ENCODE peak calls at places on chromosome 14, in six cellular contexts. L is Peyer's patch, T is brain microvascular endothelial cell, I is cardiac muscle cell, N is breast epithelium, Q is Caco-2. Y is an unnamed sample.

GRCh38 chr14:51501746-51502145 is 150.0 kb upstream of the FRMD6 start:
- DNase-seq in Q (no peak), N (no peak), T (no peak), L (no peak), I (no peak), Y (no peak)

GRCh38 chr14:32080001-32080510 is 3.0 kb downstream of the ARHGAP5 start:
- DNase-seq in I (no peak), T (no peak), Q (no peak), L (no peak), N (no peak), Y (no peak)

GRCh38 chr14:103974575-103974974 is 32.2 kb upstream of the RD3L start:
- DNase-seq in T (no peak), L (no peak), N (no peak), I (no peak), Q (no peak), Y (no peak)

GRCh38 chr14:36553650-36554260 is 28.7 kb downstream of the NKX2-8 start:
- DNase-seq in L (no peak), T (peak; percentile 25), Q (peak; percentile 48), N (no peak), I (peak; percentile 68), Y (no peak)

GRCh38 chr14:103207038-103207403 is 83.8 kb downstream of the TNFAIP2 start:
- DNase-seq in L (peak; percentile 81), Q (no peak), T (no peak), I (peak; percentile 39), N (peak; percentile 68), Y (no peak)

GRCh38 chr14:55366271-55366670 is 45.4 kb downstream of the ATG14 start:
- DNase-seq in Q (no peak), N (no peak), L (no peak), I (no peak), T (peak; percentile 24), Y (no peak)

GRCh38 chr14:35480119-35480769 is 53.7 kb upstream of the INSM2 start:
- DNase-seq in N (no peak), T (peak; percentile 6), L (no peak), Q (no peak), I (no peak), Y (peak; percentile 29)

GRCh38 chr14:102694530-102695171 is 82.6 kb upstream of the TRAF3 start:
- DNase-seq in I (peak; percentile 85), L (peak; percentile 84), T (peak; percentile 63), Q (peak; percentile 71), N (no peak), Y (peak; percentile 45)

GRCh38 chr14:81211844-81212243 is 8.9 kb downstream of the GTF2A1 start:
- DNase-seq in Q (peak; percentile 28), N (no peak), L (no peak), I (peak; percentile 38), T (peak; percentile 17), Y (no peak)

GRCh38 chr14:53093206-53093605 is 59.9 kb downstream of the DDHD1 start:
- DNase-seq in I (no peak), L (no peak), T (no peak), N (no peak), Q (no peak), Y (no peak)

GRCh38 chr14:90383731-90384542 is 12.9 kb upstream of the CALM1 start:
- DNase-seq in Q (peak; percentile 68), T (peak; percentile 36), I (peak; percentile 79), N (peak; percentile 55), L (peak; percentile 81), Y (peak; percentile 72)

GRCh38 chr14:104221636-104222375 is 83.4 kb downstream of the KIF26A start:
- DNase-seq in I (no peak), N (no peak), T (no peak), Q (no peak), L (no peak), Y (no peak)

GRCh38 chr14:22848391-22849164 is 12.2 kb downstream of the MMP14 start:
- DNase-seq in I (no peak), Q (no peak), T (peak; percentile 61), N (no peak), L (peak; percentile 72), Y (no peak)

GRCh38 chr14:96181188-96181762 is 23.4 kb upstream of the BDKRB2 start:
- DNase-seq in N (no peak), I (no peak), T (no peak), Q (no peak), L (no peak), Y (no peak)

GRCh38 chr14:104604461-104605449 is at the start of gene TMEM179:
- DNase-seq in Q (no peak), T (no peak), I (peak; percentile 89), L (peak; percentile 29), N (no peak), Y (no peak)

GRCh38 chr14:104556256-104557021 is 23.1 kb upstream of the C14orf180 start:
- DNase-seq in N (peak; percentile 38), I (no peak), L (no peak), T (no peak), Q (no peak), Y (no peak)

GRCh38 chr14:74549588-74549987 is 56.0 kb downstream of the ISCA2 start:
- DNase-seq in Q (peak; percentile 19), N (no peak), T (no peak), I (no peak), L (no peak), Y (no peak)

GRCh38 chr14:21498540-21499526 is 12.3 kb downstream of the METTL3 start:
- DNase-seq in L (no peak), I (peak; percentile 76), T (peak; percentile 43), N (no peak), Q (peak; percentile 70), Y (no peak)

GRCh38 chr14:75566321-75566720 is 12.1 kb upstream of the FLVCR2 start:
- DNase-seq in I (no peak), T (no peak), N (peak; percentile 61), L (no peak), Q (no peak), Y (no peak)
- TF ChIP-seq CTCF in I (no peak), T (no peak), N (no peak), L (no peak), Q (no peak), Y (no peak)

GRCh38 chr14:99270491-99271287 is 1.3 kb downstream of the BCL11B start:
- DNase-seq in Q (peak; percentile 5), T (no peak), I (peak; percentile 65), L (no peak), N (no peak), Y (no peak)

GRCh38 chr14:99265571-99265970 is 6.4 kb downstream of the BCL11B start:
- DNase-seq in L (no peak), Q (no peak), I (no peak), N (no peak), T (no peak), Y (no peak)

GRCh38 chr14:99266181-99267178 is 5.5 kb downstream of the BCL11B start:
- DNase-seq in Q (peak; percentile 79), I (peak; percentile 86), T (peak; percentile 66), L (peak; percentile 91), N (peak; percentile 78), Y (peak; percentile 69)

GRCh38 chr14:99268776-99269510 is 3.1 kb downstream of the BCL11B start:
- DNase-seq in L (peak; percentile 45), N (no peak), I (no peak), T (no peak), Q (no peak), Y (no peak)

DNA sequence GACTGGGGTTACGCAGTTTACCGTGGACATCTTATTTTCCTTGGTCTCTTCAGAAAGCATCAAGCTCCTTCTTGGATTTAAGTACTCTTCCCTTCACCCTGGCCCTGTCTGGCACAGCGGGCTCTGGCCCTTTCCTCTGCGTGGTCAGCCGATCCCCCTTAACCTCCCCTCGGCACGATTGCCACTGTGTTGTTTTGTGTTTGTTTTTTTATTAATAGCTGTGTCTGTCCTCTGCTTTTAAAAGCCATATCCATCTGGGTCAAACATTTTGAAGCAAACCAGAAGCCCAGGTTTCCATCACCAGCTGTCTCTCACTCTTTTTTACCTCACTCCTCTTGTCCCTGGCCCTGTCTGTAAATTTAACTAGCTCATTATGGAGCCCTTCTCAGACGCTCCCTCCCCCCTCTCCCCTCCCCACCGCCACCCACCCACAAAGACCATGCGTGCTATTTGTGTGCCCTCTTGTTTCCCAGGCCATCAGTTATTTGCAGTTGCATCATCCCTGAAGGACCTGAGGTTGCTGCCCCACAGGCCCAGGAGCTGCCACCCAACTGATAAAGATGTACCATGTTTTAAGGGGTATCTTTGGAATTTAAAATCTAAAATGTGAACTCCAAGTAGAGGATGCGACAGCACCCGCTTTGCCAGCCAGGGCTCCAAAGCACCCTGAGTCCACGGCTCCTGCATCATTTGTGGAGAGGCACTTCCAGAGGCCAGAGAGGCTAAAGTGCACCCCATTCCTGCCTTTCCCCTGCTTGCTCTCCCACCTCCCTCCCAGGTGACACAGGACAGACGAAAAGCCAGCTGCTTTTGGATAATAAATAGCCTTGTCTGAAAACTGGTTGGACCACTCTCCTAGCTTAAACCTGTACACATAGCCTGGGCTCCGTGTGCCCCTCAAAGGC is 3.9 kb downstream of the BCL11B start:
- DNase-seq in L (peak; percentile 45), I (no peak), N (no peak), T (no peak), Q (peak; percentile 15), Y (no peak)
- H3K4me3 ChIP-seq in L (peak overlapping the region; percentile 67), I (no peak overlapping the region), N (peak overlapping the region; percentile 3), T (no peak overlapping the region), Q (no peak overlapping the region), Y (no peak overlapping the region)

GRCh38 chr14:89237923-89238529 is 179.0 kb downstream of the FOXN3 start:
- DNase-seq in Q (no peak), T (no peak), N (no peak), L (no peak), I (no peak), Y (no peak)
- TF ChIP-seq CTCF in Q (peak; percentile 34), T (peak; percentile 46), N (peak; percentile 19), L (peak; percentile 19), I (peak; percentile 54), Y (no peak)

DNA sequence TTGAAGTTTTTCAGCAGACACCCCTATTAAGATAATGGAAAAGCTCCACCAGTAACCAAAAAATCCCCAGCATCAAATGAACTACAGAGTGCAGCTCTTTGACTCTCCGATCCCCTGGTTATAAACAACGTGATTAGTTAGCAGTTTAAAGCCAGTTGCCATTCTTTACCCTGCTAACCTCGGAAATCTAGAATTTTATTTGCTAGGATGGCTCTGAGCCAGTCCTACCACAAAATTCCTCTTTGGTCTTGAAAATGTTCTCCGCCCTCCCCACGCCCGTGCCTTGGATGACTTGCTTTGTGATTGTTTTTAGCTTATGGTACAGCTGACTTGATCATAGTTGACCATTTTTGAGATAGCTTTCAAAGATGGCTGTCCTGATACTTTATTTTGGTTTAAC is 1.2 kb downstream of the KLHDC2 start:
- DNase-seq in I (no peak), T (peak; percentile 56), Q (no peak), N (no peak), L (no peak), Y (no peak)
- H3K4me3 ChIP-seq in I (peak overlapping the region; percentile 83), T (peak overlapping the region; percentile 96), Q (peak overlapping the region; percentile 99), N (peak overlapping the region; percentile 97), L (peak overlapping the region; percentile 72), Y (peak overlapping the region; percentile 83)

DNA sequence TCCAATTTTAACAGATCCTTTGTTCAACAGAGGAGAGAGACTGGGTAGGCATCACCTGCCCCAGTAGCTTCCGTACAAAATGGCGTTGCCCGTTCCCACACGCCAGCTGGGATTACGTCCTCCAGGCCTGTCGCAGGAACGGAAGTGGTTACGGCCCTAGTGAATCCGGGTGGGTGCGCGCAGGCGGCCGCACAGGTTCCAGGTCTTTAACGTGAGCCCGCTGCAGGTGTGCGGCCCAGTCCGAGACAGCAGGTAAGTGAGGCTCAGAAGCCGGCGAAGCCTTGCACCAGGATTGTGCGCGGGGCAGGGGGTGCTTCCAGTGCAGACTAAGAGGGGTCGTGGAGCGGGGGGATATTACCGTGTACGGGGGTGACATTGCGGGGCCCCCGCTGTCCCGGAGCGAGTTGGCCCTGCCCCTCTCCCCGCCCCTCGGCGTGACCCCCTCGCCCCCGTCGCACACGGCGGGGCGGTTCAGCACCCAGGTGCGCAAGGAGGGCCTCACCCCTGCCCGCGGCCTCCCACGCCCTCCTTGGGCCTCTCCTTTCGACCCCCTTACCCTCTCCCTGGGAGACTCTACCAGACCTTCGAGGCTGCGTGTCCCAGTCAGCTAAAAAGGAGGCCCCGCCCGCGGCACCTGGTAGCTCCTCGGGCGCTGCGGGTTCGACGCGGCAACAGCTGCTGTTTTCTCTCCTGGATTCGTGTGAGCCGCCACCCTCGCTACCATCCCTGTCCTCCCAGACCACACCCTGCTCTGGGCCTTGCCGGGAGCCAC is at the start of gene EXD2:
- DNase-seq in L (peak; percentile 96), Q (peak; percentile 94), T (peak; percentile 71), N (peak; percentile 92), I (peak; percentile 90), Y (peak; percentile 89)
- TF ChIP-seq CTCF in L (no peak), Q (no peak), T (no peak), N (no peak), I (no peak), Y (no peak)

Y was measured in GM06990.